ENCODE peak calls at places on chromosomes 7 and 10, in six cellular contexts. F, M, C, J, N and U are unnamed samples.

GRCh38 chr10:20892011-20892585 is 5.0 kb downstream of the NEBL start:
- DNase-seq in F (no peak), M (no peak), C (no peak), J (no peak), N (no peak), U (no peak)

GRCh38 chr7:143299840-143300239 is 11.7 kb downstream of the CASP2 start:
- DNase-seq in F (peak; percentile 61), M (no peak), C (peak; percentile 77), J (peak; percentile 36), N (no peak), U (no peak)

GRCh38 chr10:62772186-62772950 is 32.2 kb upstream of the ADO start:
- DNase-seq in F (no peak), M (no peak), C (no peak), J (no peak), N (no peak), U (no peak)

GRCh38 chr10:103542764-103543616 is 49.5 kb downstream of the NEURL1 start:
- DNase-seq in F (peak; percentile 29), M (no peak), C (no peak), J (peak; percentile 14), N (peak; percentile 13), U (no peak)

GRCh38 chr10:48543445-48543844 is 61.4 kb downstream of the ARHGAP22 start:
- DNase-seq in F (no peak), M (no peak), C (no peak), J (no peak), N (no peak), U (no peak)

GRCh38 chr7:2193120-2193519 is 39.6 kb downstream of the MAD1L1 start:
- DNase-seq in F (no peak), M (no peak), C (no peak), J (no peak), N (no peak), U (no peak)

GRCh38 chr10:132167976-132168375 is 18.8 kb upstream of the DPYSL4 start:
- DNase-seq in F (no peak), M (no peak), C (no peak), J (no peak), N (no peak), U (no peak)

GRCh38 chr7:149329787-149330334 is 67.9 kb downstream of the ZNF783 start:
- DNase-seq in F (no peak), M (no peak), C (no peak), J (no peak), N (no peak), U (no peak)

GRCh38 chr7:38070718-38071117 is 107.3 kb upstream of the STARD3NL start:
- DNase-seq in F (peak; percentile 16), M (peak; percentile 10), C (no peak), J (no peak), N (no peak), U (no peak)

GRCh38 chr7:98293265-98293664 is 11.8 kb downstream of the BRI3 start:
- DNase-seq in F (no peak), M (no peak), C (no peak), J (no peak), N (no peak), U (no peak)
- TF ChIP-seq POLR2AphosphoS5 in F (no peak), M (no peak), C (no peak), J (no peak), N (no peak), U (no peak)

DNA sequence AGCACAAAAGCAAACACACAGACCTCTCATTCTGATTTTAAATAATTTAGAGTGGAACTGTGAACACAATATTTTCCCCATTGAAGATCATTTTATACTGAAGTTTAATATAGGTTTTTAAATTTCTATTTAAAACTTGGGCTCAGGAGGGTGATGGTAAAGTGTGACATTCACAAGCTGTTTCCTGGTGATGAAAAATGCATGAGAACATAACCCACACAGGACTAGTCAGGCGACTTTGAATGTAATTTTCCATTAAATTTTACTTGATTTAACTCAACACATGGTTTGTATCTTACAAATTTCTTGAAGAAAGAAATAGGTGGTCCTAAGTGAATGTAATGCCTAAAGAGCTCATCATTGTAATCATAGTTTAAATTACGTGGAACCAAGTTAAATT is 143.6 kb downstream of the CDK14 start:
- DNase-seq in F (no peak), M (no peak), C (no peak), J (no peak), N (no peak), U (no peak)
- TF ChIP-seq TAF1 in F (no peak), M (no peak), C (no peak), J (no peak), N (no peak), U (no peak)

GRCh38 chr10:7411671-7412481 is 1.0 kb upstream of the SFMBT2 start:
- DNase-seq in F (no peak), M (no peak), C (peak; percentile 72), J (no peak), N (no peak), U (no peak)

GRCh38 chr10:7409732-7410168 is 1.1 kb downstream of the SFMBT2 start:
- DNase-seq in F (no peak), M (no peak), C (no peak), J (no peak), N (no peak), U (no peak)

GRCh38 chr10:7412482-7413251 is 1.8 kb upstream of the SFMBT2 start:
- DNase-seq in F (no peak), M (no peak), C (peak; percentile 83), J (no peak), N (no peak), U (no peak)

GRCh38 chr10:7410306-7410799 is 481 bp downstream of the SFMBT2 start:
- DNase-seq in F (peak; percentile 33), M (no peak), C (peak; percentile 76), J (no peak), N (no peak), U (no peak)

DNA sequence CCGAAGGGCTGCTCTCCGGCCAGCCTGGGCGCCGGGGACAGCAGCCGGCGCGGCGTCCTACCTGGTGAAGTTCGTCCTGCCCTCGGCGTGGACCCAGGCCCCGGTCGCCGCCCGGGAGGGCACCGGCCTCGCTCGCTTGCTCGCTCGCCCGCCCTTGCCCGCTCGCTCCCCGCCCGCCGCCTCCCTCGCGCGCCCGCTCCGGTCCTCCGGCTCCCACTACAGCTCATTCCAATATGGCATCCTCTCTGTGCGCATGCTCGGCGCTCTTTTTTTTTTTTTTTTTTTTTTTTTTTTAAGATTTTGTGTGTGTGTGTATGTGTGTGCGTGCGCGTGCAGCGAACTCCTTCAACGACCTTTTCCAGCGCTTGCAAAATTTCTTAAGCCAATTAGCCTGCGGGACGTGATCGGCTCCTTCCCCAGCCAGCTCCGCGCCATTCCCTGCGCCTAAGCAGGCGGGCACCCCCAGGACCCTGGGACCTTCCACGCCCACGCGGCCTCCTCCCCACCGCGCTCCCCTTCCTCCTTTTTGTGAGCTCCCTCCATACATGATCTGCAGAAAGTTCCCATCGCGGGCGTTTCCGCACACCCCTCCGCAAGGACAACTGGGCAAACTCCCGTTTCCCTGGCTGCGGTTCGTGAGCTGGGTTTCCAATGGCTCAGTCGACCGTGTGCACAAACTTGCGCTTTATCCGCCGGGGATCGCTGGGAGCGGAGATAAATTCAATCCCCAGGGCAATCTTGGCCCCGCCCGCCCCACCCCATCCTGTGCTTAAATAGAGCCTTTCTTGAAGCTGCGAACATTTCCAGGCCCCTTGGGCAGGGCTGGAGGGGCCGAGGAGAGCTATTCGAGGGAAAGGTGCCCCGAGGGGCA is at the start of gene SFMBT2:
- DNase-seq in F (peak; percentile 83), M (peak; percentile 68), C (peak; percentile 79), J (no peak), N (no peak), U (peak; percentile 68)
- TF ChIP-seq POLR2A in F (no peak), M (peak; percentile 4), C (peak; percentile 65), J (no peak), N (no peak), U (peak; percentile 43)

GRCh38 chr10:3053145-3053544 is 14.2 kb upstream of the PFKP start:
- DNase-seq in F (no peak), M (no peak), C (no peak), J (no peak), N (no peak), U (no peak)

GRCh38 chr10:3054816-3055202 is 12.5 kb upstream of the PFKP start:
- DNase-seq in F (no peak), M (no peak), C (no peak), J (no peak), N (no peak), U (no peak)

GRCh38 chr10:3054183-3054815 is 13.0 kb upstream of the PFKP start:
- DNase-seq in F (no peak), M (no peak), C (no peak), J (no peak), N (no peak), U (no peak)

GRCh38 chr10:3048114-3049019 is 19.0 kb upstream of the PFKP start:
- DNase-seq in F (peak; percentile 18), M (no peak), C (no peak), J (no peak), N (no peak), U (no peak)

GRCh38 chr10:3051686-3052085 is 15.7 kb upstream of the PFKP start:
- DNase-seq in F (no peak), M (no peak), C (no peak), J (no peak), N (no peak), U (no peak)
- TF ChIP-seq POLR2AphosphoS5 in F (no peak), M (no peak), C (no peak), J (no peak), N (no peak), U (no peak)

DNA sequence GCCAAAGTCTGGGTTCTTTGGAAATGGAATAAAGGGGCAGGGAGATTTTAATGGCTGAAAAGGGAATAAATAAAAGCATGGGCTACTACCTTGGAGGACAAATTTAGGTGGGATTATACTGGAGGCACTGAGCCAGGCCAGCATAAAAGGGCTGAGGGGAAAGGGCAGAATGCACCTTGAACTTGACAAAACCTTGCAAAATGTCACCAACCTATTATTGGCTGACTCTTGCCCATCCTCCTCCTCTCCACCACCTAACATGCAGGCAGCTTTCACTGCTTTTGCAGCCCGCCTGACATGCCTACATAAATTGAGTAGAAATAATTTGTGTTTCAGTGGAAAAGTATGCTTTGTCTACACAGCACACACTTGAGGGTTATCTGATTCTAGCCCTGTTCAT is 65.3 kb upstream of the ABLIM1 start:
- DNase-seq in F (no peak), M (no peak), C (no peak), J (no peak), N (no peak), U (no peak)
- TF ChIP-seq TAF1 in F (no peak), M (no peak), C (no peak), J (no peak), N (no peak), U (no peak)

GRCh38 chr7:120950539-120951308 is at the start of gene ING3:
- DNase-seq in F (peak; percentile 99), M (peak; percentile 50), C (peak; percentile 98), J (peak; percentile 95), N (peak; percentile 92), U (peak; percentile 41)
- TF ChIP-seq POLR2A in F (peak; percentile 95), M (peak; percentile 75), C (peak; percentile 90), J (peak; percentile 75), N (peak; percentile 89), U (peak; percentile 80)